ENCODE peak calls at places on chromosomes 7 and 10, in nine cellular contexts. One of them, this sample, is unnamed.

GRCh38 chr7:149765399-149766121 is 7.8 kb downstream of the ZNF467 start:
- DNase-seq in HT-29: no peak
- DNase-seq in psoas muscle: no peak
- DNase-seq in myocyte: no peak
- DNase-seq in cardiac fibroblast: no peak
- DNase-seq in SW480: no peak
- DNase-seq in cardiac muscle cell: peak
- DNase-seq in SK-N-SH: peak
- DNase-seq in HTR-8/SVneo: no peak
- DNase-seq in this sample: no peak

GRCh38 chr7:96596120-96596826 is 113.4 kb downstream of the SEM1 start:
- DNase-seq in HT-29: peak
- DNase-seq in psoas muscle: no peak
- DNase-seq in myocyte: peak
- DNase-seq in cardiac fibroblast: peak
- DNase-seq in SW480: peak
- DNase-seq in cardiac muscle cell: peak
- DNase-seq in SK-N-SH: peak
- DNase-seq in HTR-8/SVneo: no peak
- DNase-seq in this sample: no peak

GRCh38 chr7:150938566-150938965 is 39.6 kb downstream of the KCNH2 start:
- DNase-seq in HT-29: no peak
- DNase-seq in psoas muscle: no peak
- DNase-seq in myocyte: no peak
- DNase-seq in cardiac fibroblast: no peak
- DNase-seq in SW480: no peak
- DNase-seq in cardiac muscle cell: no peak
- DNase-seq in SK-N-SH: peak
- DNase-seq in HTR-8/SVneo: no peak
- DNase-seq in this sample: no peak

GRCh38 chr7:73892003-73892975 is 31.3 kb downstream of the TMEM270 start:
- DNase-seq in HT-29: no peak
- DNase-seq in psoas muscle: peak
- DNase-seq in myocyte: peak
- DNase-seq in cardiac fibroblast: peak
- DNase-seq in SW480: no peak
- DNase-seq in cardiac muscle cell: no peak
- DNase-seq in SK-N-SH: no peak
- DNase-seq in HTR-8/SVneo: no peak
- DNase-seq in this sample: no peak

GRCh38 chr7:151679868-151680534 is 160.3 kb upstream of the RHEB start:
- DNase-seq in HT-29: no peak
- DNase-seq in psoas muscle: no peak
- DNase-seq in myocyte: no peak
- DNase-seq in cardiac fibroblast: no peak
- DNase-seq in SW480: no peak
- DNase-seq in cardiac muscle cell: no peak
- DNase-seq in SK-N-SH: no peak
- DNase-seq in HTR-8/SVneo: no peak
- DNase-seq in this sample: no peak

GRCh38 chr10:22606164-22606614 is 108.2 kb downstream of the PIP4K2A start:
- DNase-seq in HT-29: no peak
- DNase-seq in psoas muscle: no peak
- DNase-seq in myocyte: no peak
- DNase-seq in cardiac fibroblast: peak
- DNase-seq in SW480: peak
- DNase-seq in cardiac muscle cell: no peak
- DNase-seq in SK-N-SH: no peak
- DNase-seq in HTR-8/SVneo: no peak
- DNase-seq in this sample: no peak

GRCh38 chr7:71131256-71131752 is 640 bp upstream of the GALNT17 start:
- DNase-seq in HT-29: no peak
- DNase-seq in psoas muscle: no peak
- DNase-seq in myocyte: no peak
- DNase-seq in cardiac fibroblast: peak
- DNase-seq in SW480: no peak
- DNase-seq in cardiac muscle cell: peak
- DNase-seq in SK-N-SH: peak
- DNase-seq in HTR-8/SVneo: no peak
- DNase-seq in this sample: peak

GRCh38 chr7:151731022-151731441 is 145.9 kb downstream of the PRKAG2 start:
- DNase-seq in HT-29: no peak
- DNase-seq in psoas muscle: no peak
- DNase-seq in myocyte: no peak
- DNase-seq in cardiac fibroblast: no peak
- DNase-seq in SW480: no peak
- DNase-seq in cardiac muscle cell: no peak
- DNase-seq in SK-N-SH: peak
- DNase-seq in HTR-8/SVneo: no peak
- DNase-seq in this sample: no peak

GRCh38 chr10:30359373-30360206 is 10.5 kb upstream of the MTPAP start:
- DNase-seq in HT-29: peak
- DNase-seq in psoas muscle: no peak
- DNase-seq in myocyte: peak
- DNase-seq in cardiac fibroblast: peak
- DNase-seq in SW480: peak
- DNase-seq in cardiac muscle cell: peak
- DNase-seq in SK-N-SH: peak
- DNase-seq in HTR-8/SVneo: peak
- DNase-seq in this sample: no peak

GRCh38 chr10:16902606-16903005 is 85.4 kb upstream of the RSU1 start:
- DNase-seq in HT-29: no peak
- DNase-seq in psoas muscle: no peak
- DNase-seq in myocyte: no peak
- DNase-seq in cardiac fibroblast: no peak
- DNase-seq in SW480: no peak
- DNase-seq in cardiac muscle cell: no peak
- DNase-seq in SK-N-SH: no peak
- DNase-seq in HTR-8/SVneo: no peak
- DNase-seq in this sample: no peak

GRCh38 chr10:3108033-3108432 is 40.7 kb downstream of the PFKP start:
- DNase-seq in HT-29: no peak
- DNase-seq in psoas muscle: no peak
- DNase-seq in myocyte: no peak
- DNase-seq in cardiac fibroblast: no peak
- DNase-seq in SW480: no peak
- DNase-seq in cardiac muscle cell: no peak
- DNase-seq in SK-N-SH: no peak
- DNase-seq in HTR-8/SVneo: no peak
- DNase-seq in this sample: no peak

GRCh38 chr7:50331564-50332208 is 27.2 kb downstream of the IKZF1 start:
- DNase-seq in HT-29: no peak
- DNase-seq in psoas muscle: no peak
- DNase-seq in myocyte: no peak
- DNase-seq in cardiac fibroblast: no peak
- DNase-seq in SW480: peak
- DNase-seq in cardiac muscle cell: no peak
- DNase-seq in SK-N-SH: no peak
- DNase-seq in HTR-8/SVneo: no peak
- DNase-seq in this sample: no peak

GRCh38 chr10:117004238-117004626 is 755 bp downstream of the SHTN1 start:
- DNase-seq in HT-29: no peak
- DNase-seq in psoas muscle: no peak
- DNase-seq in myocyte: no peak
- DNase-seq in cardiac fibroblast: peak
- DNase-seq in SW480: no peak
- DNase-seq in cardiac muscle cell: no peak
- DNase-seq in SK-N-SH: no peak
- DNase-seq in HTR-8/SVneo: no peak
- DNase-seq in this sample: no peak

GRCh38 chr7:110224643-110225042 is 866.3 kb upstream of the LRRN3 start:
- DNase-seq in HT-29: no peak
- DNase-seq in psoas muscle: no peak
- DNase-seq in myocyte: no peak
- DNase-seq in cardiac fibroblast: no peak
- DNase-seq in SW480: no peak
- DNase-seq in cardiac muscle cell: no peak
- DNase-seq in SK-N-SH: peak
- DNase-seq in HTR-8/SVneo: no peak
- DNase-seq in this sample: no peak

GRCh38 chr7:91557789-91558396 is 293.7 kb downstream of the FZD1 start:
- DNase-seq in HT-29: peak
- DNase-seq in psoas muscle: no peak
- DNase-seq in myocyte: peak
- DNase-seq in cardiac fibroblast: peak
- DNase-seq in SW480: peak
- DNase-seq in cardiac muscle cell: no peak
- DNase-seq in SK-N-SH: no peak
- DNase-seq in HTR-8/SVneo: peak
- DNase-seq in this sample: no peak

GRCh38 chr10:34906021-34906965 is 91.2 kb upstream of the PARD3 start:
- DNase-seq in HT-29: no peak
- DNase-seq in psoas muscle: peak
- DNase-seq in myocyte: no peak
- DNase-seq in cardiac fibroblast: peak
- DNase-seq in SW480: no peak
- DNase-seq in cardiac muscle cell: peak
- DNase-seq in SK-N-SH: peak
- DNase-seq in HTR-8/SVneo: no peak
- DNase-seq in this sample: no peak

GRCh38 chr7:85031475-85031874 is 155.4 kb downstream of the SEMA3D start:
- DNase-seq in HT-29: no peak
- DNase-seq in psoas muscle: no peak
- DNase-seq in myocyte: no peak
- DNase-seq in cardiac fibroblast: no peak
- DNase-seq in SW480: no peak
- DNase-seq in cardiac muscle cell: no peak
- DNase-seq in SK-N-SH: no peak
- DNase-seq in HTR-8/SVneo: no peak
- DNase-seq in this sample: no peak

GRCh38 chr7:135943266-135943889 is 33.8 kb downstream of the MTPN start:
- DNase-seq in HT-29: no peak
- DNase-seq in psoas muscle: no peak
- DNase-seq in myocyte: no peak
- DNase-seq in cardiac fibroblast: no peak
- DNase-seq in SW480: no peak
- DNase-seq in cardiac muscle cell: no peak
- DNase-seq in SK-N-SH: no peak
- DNase-seq in HTR-8/SVneo: no peak
- DNase-seq in this sample: no peak

GRCh38 chr10:69407621-69408301 is 9.0 kb downstream of the TACR2 start:
- DNase-seq in HT-29: no peak
- DNase-seq in psoas muscle: no peak
- DNase-seq in myocyte: no peak
- DNase-seq in cardiac fibroblast: no peak
- DNase-seq in SW480: no peak
- DNase-seq in cardiac muscle cell: peak
- DNase-seq in SK-N-SH: peak
- DNase-seq in HTR-8/SVneo: peak
- DNase-seq in this sample: peak

GRCh38 chr7:94701555-94701973 is 45.6 kb upstream of the SGCE start:
- DNase-seq in HT-29: no peak
- DNase-seq in psoas muscle: no peak
- DNase-seq in myocyte: peak
- DNase-seq in cardiac fibroblast: peak
- DNase-seq in SW480: peak
- DNase-seq in cardiac muscle cell: no peak
- DNase-seq in SK-N-SH: no peak
- DNase-seq in HTR-8/SVneo: peak
- DNase-seq in this sample: no peak

GRCh38 chr10:13844651-13845050 is 257.9 kb downstream of the PRPF18 start:
- DNase-seq in HT-29: no peak
- DNase-seq in psoas muscle: no peak
- DNase-seq in myocyte: no peak
- DNase-seq in cardiac fibroblast: peak
- DNase-seq in SW480: no peak
- DNase-seq in cardiac muscle cell: no peak
- DNase-seq in SK-N-SH: no peak
- DNase-seq in HTR-8/SVneo: no peak
- DNase-seq in this sample: no peak

GRCh38 chr7:92655346-92655884 is 65.2 kb upstream of the FAM133B start:
- DNase-seq in HT-29: no peak
- DNase-seq in psoas muscle: no peak
- DNase-seq in myocyte: no peak
- DNase-seq in cardiac fibroblast: no peak
- DNase-seq in SW480: no peak
- DNase-seq in cardiac muscle cell: no peak
- DNase-seq in SK-N-SH: no peak
- DNase-seq in HTR-8/SVneo: no peak
- DNase-seq in this sample: no peak

GRCh38 chr10:17200035-17200884 is 1.2 kb downstream of the TRDMT1 start:
- DNase-seq in HT-29: peak
- DNase-seq in psoas muscle: no peak
- DNase-seq in myocyte: peak
- DNase-seq in cardiac fibroblast: peak
- DNase-seq in SW480: peak
- DNase-seq in cardiac muscle cell: no peak
- DNase-seq in SK-N-SH: no peak
- DNase-seq in HTR-8/SVneo: no peak
- DNase-seq in this sample: no peak

GRCh38 chr10:125343118-125343752 is 182.9 kb upstream of the CTBP2 start:
- DNase-seq in HT-29: peak
- DNase-seq in psoas muscle: no peak
- DNase-seq in myocyte: peak
- DNase-seq in cardiac fibroblast: peak
- DNase-seq in SW480: peak
- DNase-seq in cardiac muscle cell: peak
- DNase-seq in SK-N-SH: peak
- DNase-seq in HTR-8/SVneo: peak
- DNase-seq in this sample: peak

GRCh38 chr7:87506243-87507180 is 31.0 kb upstream of the ABCB4 start:
- DNase-seq in HT-29: peak
- DNase-seq in psoas muscle: no peak
- DNase-seq in myocyte: peak
- DNase-seq in cardiac fibroblast: peak
- DNase-seq in SW480: peak
- DNase-seq in cardiac muscle cell: no peak
- DNase-seq in SK-N-SH: peak
- DNase-seq in HTR-8/SVneo: no peak
- DNase-seq in this sample: no peak

GRCh38 chr7:101882595-101883564 is 65.5 kb downstream of the CUX1 start:
- DNase-seq in HT-29: peak
- DNase-seq in psoas muscle: peak
- DNase-seq in myocyte: peak
- DNase-seq in cardiac fibroblast: peak
- DNase-seq in SW480: peak
- DNase-seq in cardiac muscle cell: peak
- DNase-seq in SK-N-SH: peak
- DNase-seq in HTR-8/SVneo: peak
- DNase-seq in this sample: peak

GRCh38 chr10:1534820-1535219 is 202.5 kb downstream of the ADARB2 start:
- DNase-seq in HT-29: no peak
- DNase-seq in psoas muscle: peak
- DNase-seq in myocyte: no peak
- DNase-seq in cardiac fibroblast: no peak
- DNase-seq in SW480: no peak
- DNase-seq in cardiac muscle cell: no peak
- DNase-seq in SK-N-SH: no peak
- DNase-seq in HTR-8/SVneo: no peak
- DNase-seq in this sample: no peak

GRCh38 chr10:73251683-73252444 is 580 bp downstream of the MRPS16 start:
- DNase-seq in HT-29: peak
- DNase-seq in psoas muscle: no peak
- DNase-seq in myocyte: peak
- DNase-seq in cardiac fibroblast: peak
- DNase-seq in SW480: peak
- DNase-seq in cardiac muscle cell: no peak
- DNase-seq in SK-N-SH: peak
- DNase-seq in HTR-8/SVneo: no peak
- DNase-seq in this sample: no peak

This sample was measured in ovary.